ENCODE peak calls at places on chromosomes 3 and 15, in four cellular contexts. I, C, K and D are unnamed samples. For H3K4me1, the result is how much of the 10 kb centered on the place peaks cover.

GRCh38 chr15:98967096-98967495 is 40.5 kb downstream of the PGPEP1L start:
- DNase-seq in K (no peak), I (no peak), C (no peak), D (no peak)

GRCh38 chr15:83064859-83065258 is 2.2 kb downstream of the BTBD1 start:
- DNase-seq in I (no peak), C (no peak), K (no peak), D (peak)

GRCh38 chr3:52136513-52136912 is 17.7 kb downstream of the POC1A start:
- DNase-seq in I (peak), C (no peak), K (no peak), D (no peak)

GRCh38 chr3:155647196-155647595 is 97.7 kb downstream of the PLCH1 start:
- DNase-seq in I (no peak), K (no peak), C (no peak), D (no peak)

GRCh38 chr3:28799084-28799483 is 450.5 kb upstream of the AZI2 start:
- DNase-seq in C (no peak), K (no peak), I (no peak), D (no peak)

GRCh38 chr3:160376681-160377080 is 22.3 kb downstream of the IFT80 start:
- DNase-seq in I (no peak), C (no peak), K (no peak), D (peak)

GRCh38 chr3:184759666-184760200 is 47.9 kb upstream of the MAGEF1 start:
- DNase-seq in I (no peak), C (no peak), K (no peak), D (no peak)

GRCh38 chr3:42500091-42500490 is 2.4 kb upstream of the VIPR1 start:
- DNase-seq in I (peak), C (no peak), K (no peak), D (no peak)

GRCh38 chr3:196406806-196407470 is 25.3 kb downstream of the UBXN7 start:
- DNase-seq in K (no peak), C (no peak), I (no peak), D (peak)

GRCh38 chr3:27758083-27758482 is 36.0 kb upstream of the EOMES start:
- DNase-seq in I (no peak), K (no peak), C (no peak), D (peak)

GRCh38 chr15:42845581-42845980 is 75.0 kb downstream of the TTBK2 start:
- DNase-seq in K (no peak), C (no peak), I (no peak), D (peak)

GRCh38 chr3:197889204-197889930 is 60.6 kb upstream of the RPL35A start:
- DNase-seq in K (no peak), I (no peak), C (no peak), D (no peak)

GRCh38 chr3:13161021-13161759 is 88.0 kb upstream of the IQSEC1 start:
- DNase-seq in I (no peak), C (no peak), K (no peak), D (no peak)

GRCh38 chr3:146161725-146162047 is 702 bp upstream of the PLOD2 start:
- DNase-seq in C (no peak), K (no peak), I (peak), D (peak)

GRCh38 chr3:191792580-191792979 is 331.6 kb downstream of the PYDC2 start:
- DNase-seq in K (no peak), C (no peak), I (no peak), D (no peak)

GRCh38 chr3:166688665-166689064 is 691.4 kb downstream of the ZBBX start:
- DNase-seq in I (no peak), C (no peak), K (no peak), D (no peak)

GRCh38 chr3:136250862-136251460 is 821 bp downstream of the PCCB start:
- DNase-seq in K (peak), C (peak), I (peak), D (no peak)

GRCh38 chr3:11565492-11565891 is 78.2 kb downstream of the VGLL4 start:
- DNase-seq in C (no peak), K (no peak), I (no peak), D (no peak)

GRCh38 chr3:127824151-127824825 is 2.0 kb upstream of the MGLL start:
- DNase-seq in C (no peak), I (no peak), K (no peak), D (no peak)

GRCh38 chr15:96330450-96331140 is at the start of gene NR2F2:
- DNase-seq in C (no peak), K (peak), I (peak), D (peak)

GRCh38 chr15:48462688-48463087 is 131.5 kb downstream of the DUT start:
- DNase-seq in I (no peak), C (no peak), K (no peak), D (no peak)

GRCh38 chr15:29638781-29639180 is 183.5 kb downstream of the TJP1 start:
- DNase-seq in C (no peak), K (no peak), I (no peak), D (no peak)

GRCh38 chr3:190048831-190049541 is 71.7 kb downstream of the P3H2 start:
- DNase-seq in K (no peak), C (no peak), I (no peak), D (peak)

GRCh38 chr3:183698318-183698731 is 728 bp downstream of the YEATS2 start:
- DNase-seq in K (peak), C (peak), I (no peak), D (peak)

GRCh38 chr3:10437272-10437994 is 68.0 kb downstream of the ATP2B2 start:
- DNase-seq in I (no peak), C (no peak), K (no peak), D (peak)

GRCh38 chr3:148815736-148816135 is 11.9 kb upstream of the CPB1 start:
- DNase-seq in K (no peak), I (no peak), C (no peak), D (no peak)

GRCh38 chr3:48411606-48412374 is 18.1 kb downstream of the PLXNB1 start:
- DNase-seq in I (no peak), C (no peak), K (no peak), D (no peak)
- H3K4me1 ChIP-seq in I (under half), C (under half), K (under half), D (under half)

GRCh38 chr3:170741756-170742530 is 128.1 kb downstream of the RPL22L1 start:
- DNase-seq in I (no peak), C (no peak), K (no peak), D (peak)
- H3K4me3 ChIP-seq in I (no peak), C (no peak), K (no peak), D (no peak)

GRCh38 chr3:111807826-111808225 is 51.2 kb upstream of the PHLDB2 start:
- DNase-seq in K (no peak), I (no peak), C (no peak), D (no peak)
- H3K4me1 ChIP-seq in K (under half), I (under half), C (under half), D (half or more)

DNA sequence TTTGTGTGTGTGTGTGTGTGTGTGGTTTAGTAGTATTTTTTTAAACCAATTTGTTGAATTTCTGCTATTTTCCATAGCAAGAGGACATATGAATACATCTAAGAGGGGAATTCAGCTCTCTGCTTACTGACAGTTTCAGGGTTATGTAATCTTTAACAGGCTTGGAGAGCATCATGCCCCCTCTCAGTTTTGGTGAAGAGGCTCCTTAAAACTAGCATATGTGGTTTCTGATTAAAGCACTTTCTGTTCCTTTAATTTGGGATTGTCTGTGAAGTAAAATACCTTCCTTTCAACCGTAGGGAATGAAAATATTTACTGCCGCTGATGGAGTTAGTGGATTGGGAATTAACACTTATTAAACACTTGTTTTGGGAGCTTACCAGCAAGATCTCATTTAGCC is 19.4 kb upstream of the NFKBIZ start:
- DNase-seq in I (no peak), C (no peak), K (no peak), D (no peak)
- H3K4me3 ChIP-seq in I (no peak), C (no peak), K (no peak), D (no peak)

DNA sequence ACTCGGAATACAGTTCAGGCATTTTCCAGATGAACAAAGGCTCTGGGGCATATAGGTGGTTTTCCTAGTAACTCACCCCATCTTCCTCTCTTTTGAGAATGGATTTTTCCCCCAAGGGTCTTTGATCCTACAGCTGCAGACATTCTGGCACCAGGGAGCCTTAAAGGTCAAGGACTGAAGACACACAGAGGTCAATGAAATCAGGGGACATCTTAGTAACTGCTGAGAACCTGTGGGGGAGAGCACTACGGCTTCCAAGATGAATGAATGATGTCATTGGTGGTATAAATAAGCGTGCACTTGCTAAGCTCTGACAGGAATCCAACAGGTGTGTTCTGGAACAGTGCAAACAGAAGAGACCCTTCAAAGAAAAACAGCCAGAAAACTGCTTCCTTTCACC is 36.3 kb downstream of the TMEM212 start:
- DNase-seq in K (no peak), C (no peak), I (no peak), D (no peak)
- H3K4me1 ChIP-seq in K (under half), C (under half), I (under half), D (under half)

GRCh38 chr15:33293619-33294309 is 17.0 kb upstream of the RYR3 start:
- DNase-seq in C (no peak), K (no peak), I (no peak), D (no peak)
- H3K4me3 ChIP-seq in C (no peak), K (no peak), I (peak), D (no peak)

GRCh38 chr3:66031102-66031698 is 7.5 kb downstream of the MAGI1 start:
- DNase-seq in K (no peak), I (no peak), C (no peak), D (no peak)
- H3K4me1 ChIP-seq in K (under half), I (under half), C (under half), D (under half)

GRCh38 chr15:92709064-92709463 is 53.5 kb upstream of the FAM174B start:
- DNase-seq in C (no peak), I (no peak), K (no peak), D (no peak)

GRCh38 chr15:92711457-92711831 is 55.9 kb upstream of the FAM174B start:
- DNase-seq in C (no peak), I (no peak), K (no peak), D (no peak)

GRCh38 chr15:92707880-92708551 is 52.4 kb upstream of the FAM174B start:
- DNase-seq in C (no peak), K (no peak), I (no peak), D (no peak)

GRCh38 chr15:92705693-92706618 is 50.4 kb upstream of the FAM174B start:
- DNase-seq in K (no peak), I (no peak), C (no peak), D (no peak)

GRCh38 chr15:92708635-92709034 is 53.1 kb upstream of the FAM174B start:
- DNase-seq in I (no peak), C (no peak), K (no peak), D (no peak)
- H3K4me3 ChIP-seq in I (no peak), C (no peak), K (no peak), D (no peak)